ENCODE peak calls at places on chromosomes 11 and 22, in ten cellular contexts. F is HCT116; Y is CD4-positive, alpha-beta T cell; K is psoas muscle; O is cardiac fibroblast; D is bronchial epithelial cell; M is natural killer cell; X is cardiac muscle cell; V is HFFc6; B is esophagus muscularis mucosa. Q is an unnamed sample.

GRCh38 chr11:8387141-8387540 is 123.5 kb upstream of the LMO1 start:
- DNase-seq in F (no peak), Y (no peak), K (no peak), O (no peak), D (peak), M (no peak), X (no peak), V (no peak), B (no peak), Q (no peak)

GRCh38 chr11:22433066-22433450 is 94.9 kb downstream of the SLC17A6 start:
- DNase-seq in F (no peak), Y (no peak), K (no peak), O (no peak), D (no peak), M (no peak), X (no peak), V (no peak), B (no peak), Q (no peak)

GRCh38 chr11:65615950-65616574 is 486 bp downstream of the PCNX3 start:
- DNase-seq in F (no peak), Y (no peak), K (peak), O (peak), D (no peak), M (no peak), X (peak), V (no peak), B (no peak), Q (no peak)

GRCh38 chr22:47245786-47246185 is 483.3 kb downstream of the TBC1D22A start:
- DNase-seq in F (no peak), Y (no peak), K (no peak), O (no peak), D (no peak), M (no peak), X (no peak), V (no peak), B (peak), Q (no peak)

GRCh38 chr22:30969532-30970355 is 679 bp downstream of the TUG1 start:
- DNase-seq in F (no peak), Y (peak), K (no peak), O (peak), D (peak), M (no peak), X (peak), V (peak), B (no peak), Q (peak)

GRCh38 chr11:133945087-133945974 is 11.4 kb downstream of the IGSF9B start:
- DNase-seq in F (no peak), Y (peak), K (peak), O (peak), D (peak), M (no peak), X (peak), V (no peak), B (no peak), Q (no peak)

GRCh38 chr22:48744967-48745841 is 1082.5 kb downstream of the BRD1 start:
- DNase-seq in F (no peak), Y (no peak), K (no peak), O (no peak), D (no peak), M (no peak), X (no peak), V (no peak), B (peak), Q (peak)

GRCh38 chr11:108538022-108538424 is 39.8 kb upstream of the POGLUT3 start:
- DNase-seq in F (no peak), Y (no peak), K (no peak), O (no peak), D (peak), M (peak), X (no peak), V (no peak), B (no peak), Q (no peak)

GRCh38 chr11:1706634-1707400 is 9.8 kb downstream of the KRTAP5-6 start:
- DNase-seq in F (no peak), Y (no peak), K (peak), O (no peak), D (no peak), M (no peak), X (peak), V (no peak), B (no peak), Q (no peak)

GRCh38 chr11:48900131-48900800 is 83.4 kb downstream of the TRIM51G start:
- DNase-seq in F (no peak), Y (no peak), K (peak), O (no peak), D (no peak), M (no peak), X (no peak), V (no peak), B (no peak), Q (no peak)

GRCh38 chr11:73949246-73949645 is 1.6 kb upstream of the DNAJB13 start:
- DNase-seq in F (no peak), Y (no peak), K (no peak), O (no peak), D (no peak), M (no peak), X (no peak), V (no peak), B (no peak), Q (no peak)

GRCh38 chr22:20530368-20531153 is 23.2 kb downstream of the MED15 start:
- DNase-seq in F (peak), Y (no peak), K (peak), O (peak), D (peak), M (no peak), X (peak), V (peak), B (no peak), Q (no peak)

GRCh38 chr11:131689049-131689925 is 318.9 kb downstream of the NTM start:
- DNase-seq in F (no peak), Y (no peak), K (no peak), O (no peak), D (no peak), M (no peak), X (no peak), V (no peak), B (no peak), Q (no peak)

GRCh38 chr22:45201678-45202332 is 38.1 kb downstream of the NUP50 start:
- DNase-seq in F (no peak), Y (no peak), K (no peak), O (peak), D (peak), M (no peak), X (peak), V (peak), B (no peak), Q (no peak)

GRCh38 chr22:29003975-29004646 is 57.5 kb downstream of the C22orf31 start:
- DNase-seq in F (no peak), Y (no peak), K (peak), O (no peak), D (peak), M (no peak), X (no peak), V (no peak), B (no peak), Q (no peak)

GRCh38 chr11:90434858-90435257 is 212.0 kb upstream of the CHORDC1 start:
- DNase-seq in F (no peak), Y (no peak), K (no peak), O (no peak), D (peak), M (no peak), X (no peak), V (no peak), B (no peak), Q (no peak)

GRCh38 chr11:106031210-106031845 is 9.3 kb upstream of the MSANTD4 start:
- DNase-seq in F (no peak), Y (no peak), K (no peak), O (peak), D (peak), M (no peak), X (no peak), V (peak), B (no peak), Q (no peak)

GRCh38 chr22:43066844-43067385 is 22.3 kb downstream of the TTLL1 start:
- DNase-seq in F (peak), Y (no peak), K (no peak), O (peak), D (peak), M (no peak), X (no peak), V (peak), B (no peak), Q (no peak)

GRCh38 chr11:91164452-91164822 is 941.6 kb upstream of the CHORDC1 start:
- DNase-seq in F (no peak), Y (no peak), K (no peak), O (peak), D (no peak), M (no peak), X (no peak), V (no peak), B (no peak), Q (no peak)

GRCh38 chr11:45030778-45031177 is 80.1 kb upstream of the TP53I11 start:
- DNase-seq in F (no peak), Y (no peak), K (no peak), O (no peak), D (no peak), M (no peak), X (no peak), V (no peak), B (no peak), Q (no peak)
- TF ChIP-seq CTCF in F (no peak), Y (no peak), K (no peak), O (no peak), D (no peak), M (no peak), X (no peak), V (no peak), B (no peak), Q (no peak)

DNA sequence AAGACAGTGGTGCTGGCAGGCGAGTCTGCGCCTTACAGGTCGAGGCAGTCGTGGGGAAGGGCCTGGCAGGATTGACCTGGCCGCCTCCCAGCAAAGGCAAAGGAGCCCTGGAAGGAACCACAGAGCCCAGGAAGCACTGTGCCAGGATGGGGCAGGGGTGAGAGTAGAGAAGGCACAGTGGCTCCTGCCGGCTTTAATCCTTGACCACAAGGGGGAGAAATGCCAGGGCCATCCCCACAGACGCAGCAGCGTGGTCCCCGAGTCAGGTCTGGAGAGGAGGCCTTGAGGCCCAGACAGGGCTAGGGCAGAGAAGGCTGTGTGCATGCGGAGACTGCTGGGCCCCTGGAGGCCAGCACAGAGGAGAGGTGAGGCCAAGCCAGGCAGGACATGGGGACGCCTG is 9.9 kb upstream of the NDUFS8 start:
- DNase-seq in F (no peak), Y (no peak), K (no peak), O (peak), D (no peak), M (no peak), X (peak), V (no peak), B (no peak), Q (no peak)
- TF ChIP-seq CTCF in F (peak), Y (no peak), K (no peak), O (peak), D (peak), M (no peak), X (peak), V (peak), B (peak), Q (no peak)

GRCh38 chr11:76276773-76277155 is 70.5 kb upstream of the WNT11 start:
- DNase-seq in F (no peak), Y (no peak), K (no peak), O (no peak), D (no peak), M (no peak), X (no peak), V (no peak), B (no peak), Q (no peak)
- TF ChIP-seq CTCF in F (no peak), Y (no peak), K (no peak), O (no peak), D (no peak), M (no peak), X (no peak), V (no peak), B (no peak), Q (no peak)

GRCh38 chr11:46892109-46892508 is 26.2 kb downstream of the LRP4 start:
- DNase-seq in F (no peak), Y (no peak), K (no peak), O (no peak), D (no peak), M (no peak), X (no peak), V (no peak), B (no peak), Q (no peak)

GRCh38 chr11:46889689-46890475 is 28.5 kb downstream of the LRP4 start:
- DNase-seq in F (peak), Y (peak), K (peak), O (peak), D (peak), M (peak), X (peak), V (peak), B (peak), Q (peak)

GRCh38 chr11:46888636-46889035 is 29.7 kb downstream of the LRP4 start:
- DNase-seq in F (no peak), Y (no peak), K (no peak), O (no peak), D (no peak), M (no peak), X (no peak), V (no peak), B (no peak), Q (no peak)

GRCh38 chr11:46889251-46889650 is 29.1 kb downstream of the LRP4 start:
- DNase-seq in F (no peak), Y (no peak), K (no peak), O (no peak), D (no peak), M (no peak), X (no peak), V (no peak), B (no peak), Q (no peak)

DNA sequence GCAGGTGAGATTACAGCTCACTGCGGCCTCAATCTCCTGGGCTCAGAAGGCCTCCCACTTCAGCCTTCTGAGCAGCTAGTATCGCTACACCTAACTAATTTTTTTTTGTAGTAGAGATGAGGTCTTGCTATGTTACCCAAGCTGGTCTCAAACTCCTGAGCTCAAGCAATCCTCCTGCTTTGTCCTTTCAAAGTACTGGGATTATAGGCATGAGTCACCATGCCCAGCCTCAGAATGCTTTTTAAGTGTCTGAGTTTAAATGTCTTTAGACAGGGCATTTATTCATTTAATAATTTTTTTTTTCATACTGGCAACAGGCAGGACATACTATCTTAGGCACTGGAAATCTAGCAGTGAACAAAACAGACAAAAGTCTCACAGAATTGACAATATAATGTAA is 27.7 kb downstream of the LRP4 start:
- DNase-seq in F (no peak), Y (no peak), K (no peak), O (peak), D (peak), M (no peak), X (no peak), V (peak), B (no peak), Q (no peak)
- TF ChIP-seq CTCF in F (no peak), Y (no peak), K (no peak), O (no peak), D (no peak), M (no peak), X (no peak), V (no peak), B (no peak), Q (no peak)

DNA sequence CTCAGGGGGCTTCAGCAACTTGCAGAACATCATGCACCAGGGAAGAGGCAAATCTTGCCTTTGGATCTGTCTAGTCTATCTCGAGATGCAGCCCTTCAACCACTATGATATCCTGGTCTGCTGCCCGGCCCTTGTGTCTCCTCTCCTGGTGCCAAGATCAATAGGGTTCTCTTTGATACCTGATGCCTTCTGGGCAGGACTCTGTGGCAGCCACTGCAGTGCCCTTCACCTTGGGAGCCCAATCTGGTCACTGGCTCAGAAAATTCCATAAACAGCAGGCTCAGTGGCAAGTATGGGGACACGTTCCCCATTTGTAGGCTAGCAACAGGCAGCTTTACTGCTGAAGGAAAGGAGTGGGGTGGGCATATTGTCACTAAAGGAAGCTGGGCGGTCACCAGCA is 23.4 kb downstream of the SYN3 start:
- DNase-seq in F (no peak), Y (no peak), K (no peak), O (no peak), D (no peak), M (no peak), X (no peak), V (no peak), B (no peak), Q (no peak)
- TF ChIP-seq CTCF in F (no peak), Y (no peak), K (no peak), O (no peak), D (no peak), M (no peak), X (no peak), V (no peak), B (no peak), Q (no peak)

GRCh38 chr22:36569999-36570398 is 41.0 kb upstream of the EIF3D start:
- DNase-seq in F (peak), Y (no peak), K (no peak), O (peak), D (peak), M (no peak), X (peak), V (no peak), B (no peak), Q (no peak)
- TF ChIP-seq CTCF in F (peak), Y (no peak), K (no peak), O (peak), D (peak), M (no peak), X (peak), V (peak), B (peak), Q (no peak)